ENCODE peak calls at places on chromosomes 1 and 21, in five cellular contexts. One of them, this sample, is unnamed.

GRCh38 chr1:72013161-72013560 is 269.2 kb downstream of the NEGR1 start:
- DNase-seq in left ventricle myocardium inferior: no peak
- DNase-seq in CD8-positive, alpha-beta memory T cell: no peak
- DNase-seq in keratinocyte: no peak
- DNase-seq in stomach: no peak
- DNase-seq in this sample: no peak

GRCh38 chr21:15273244-15273643 is 208.4 kb upstream of the NRIP1 start:
- DNase-seq in left ventricle myocardium inferior: no peak
- DNase-seq in CD8-positive, alpha-beta memory T cell: no peak
- DNase-seq in keratinocyte: no peak
- DNase-seq in stomach: no peak
- DNase-seq in this sample: no peak

GRCh38 chr1:159943908-159944622 is 1.3 kb downstream of the IGSF9 start:
- DNase-seq in left ventricle myocardium inferior: no peak
- DNase-seq in CD8-positive, alpha-beta memory T cell: no peak
- DNase-seq in keratinocyte: no peak
- DNase-seq in stomach: no peak
- DNase-seq in this sample: no peak

GRCh38 chr1:243950166-243950565 is 100.1 kb upstream of the AKT3 start:
- DNase-seq in left ventricle myocardium inferior: no peak
- DNase-seq in CD8-positive, alpha-beta memory T cell: no peak
- DNase-seq in keratinocyte: peak; percentile 4
- DNase-seq in stomach: no peak
- DNase-seq in this sample: no peak

GRCh38 chr1:180501865-180502360 is 464 bp downstream of the ACBD6 start:
- DNase-seq in left ventricle myocardium inferior: no peak
- DNase-seq in CD8-positive, alpha-beta memory T cell: no peak
- DNase-seq in keratinocyte: no peak
- DNase-seq in stomach: no peak
- DNase-seq in this sample: no peak

GRCh38 chr1:54421101-54421504 is 14.9 kb upstream of the SSBP3 start:
- DNase-seq in left ventricle myocardium inferior: no peak
- DNase-seq in CD8-positive, alpha-beta memory T cell: no peak
- DNase-seq in keratinocyte: no peak
- DNase-seq in stomach: no peak
- DNase-seq in this sample: no peak

GRCh38 chr1:56409112-56409691 is 170.2 kb downstream of the PLPP3 start:
- DNase-seq in left ventricle myocardium inferior: peak; percentile 27
- DNase-seq in CD8-positive, alpha-beta memory T cell: no peak
- DNase-seq in keratinocyte: no peak
- DNase-seq in stomach: peak; percentile 77
- DNase-seq in this sample: no peak

GRCh38 chr21:45086342-45086958 is 12.1 kb downstream of the ADARB1 start:
- DNase-seq in left ventricle myocardium inferior: no peak
- DNase-seq in CD8-positive, alpha-beta memory T cell: no peak
- DNase-seq in keratinocyte: no peak
- DNase-seq in stomach: no peak
- DNase-seq in this sample: no peak

GRCh38 chr1:200401708-200402107 is 8.1 kb downstream of the ZNF281 start:
- DNase-seq in left ventricle myocardium inferior: no peak
- DNase-seq in CD8-positive, alpha-beta memory T cell: no peak
- DNase-seq in keratinocyte: no peak
- DNase-seq in stomach: no peak
- DNase-seq in this sample: no peak

GRCh38 chr1:49197081-49197480 is 420.4 kb upstream of the BEND5 start:
- DNase-seq in left ventricle myocardium inferior: no peak
- DNase-seq in CD8-positive, alpha-beta memory T cell: no peak
- DNase-seq in keratinocyte: no peak
- DNase-seq in stomach: no peak
- DNase-seq in this sample: no peak

GRCh38 chr1:163076446-163076845 is 7.3 kb downstream of the RGS4 start:
- DNase-seq in left ventricle myocardium inferior: no peak
- DNase-seq in CD8-positive, alpha-beta memory T cell: no peak
- DNase-seq in keratinocyte: no peak
- DNase-seq in stomach: no peak
- DNase-seq in this sample: no peak

GRCh38 chr1:181777812-181778211 is 283.7 kb downstream of the ZNF648 start:
- DNase-seq in left ventricle myocardium inferior: no peak
- DNase-seq in CD8-positive, alpha-beta memory T cell: no peak
- DNase-seq in keratinocyte: no peak
- DNase-seq in stomach: no peak
- DNase-seq in this sample: no peak

GRCh38 chr1:61116421-61116820 is 34.1 kb downstream of the NFIA start:
- DNase-seq in left ventricle myocardium inferior: no peak
- DNase-seq in CD8-positive, alpha-beta memory T cell: no peak
- DNase-seq in keratinocyte: no peak
- DNase-seq in stomach: no peak
- DNase-seq in this sample: no peak

GRCh38 chr1:915295-916172 is 8.2 kb upstream of the SAMD11 start:
- DNase-seq in left ventricle myocardium inferior: peak; percentile 10
- DNase-seq in CD8-positive, alpha-beta memory T cell: no peak
- DNase-seq in keratinocyte: no peak
- DNase-seq in stomach: no peak
- DNase-seq in this sample: no peak

GRCh38 chr1:228668553-228669400 is 66.5 kb upstream of the RHOU start:
- DNase-seq in left ventricle myocardium inferior: no peak
- DNase-seq in CD8-positive, alpha-beta memory T cell: no peak
- DNase-seq in keratinocyte: no peak
- DNase-seq in stomach: no peak
- DNase-seq in this sample: no peak

GRCh38 chr21:46298083-46298412 is 11.9 kb downstream of the YBEY start:
- DNase-seq in left ventricle myocardium inferior: no peak
- DNase-seq in CD8-positive, alpha-beta memory T cell: no peak
- DNase-seq in keratinocyte: no peak
- DNase-seq in stomach: no peak
- DNase-seq in this sample: no peak

GRCh38 chr1:167447521-167448136 is 70.7 kb downstream of the CD247 start:
- DNase-seq in left ventricle myocardium inferior: no peak
- DNase-seq in CD8-positive, alpha-beta memory T cell: peak; percentile 81
- DNase-seq in keratinocyte: no peak
- DNase-seq in stomach: peak; percentile 64
- DNase-seq in this sample: peak; percentile 47

GRCh38 chr1:18294437-18295176 is 186.1 kb upstream of the KLHDC7A start:
- DNase-seq in left ventricle myocardium inferior: no peak
- DNase-seq in CD8-positive, alpha-beta memory T cell: no peak
- DNase-seq in keratinocyte: no peak
- DNase-seq in stomach: no peak
- DNase-seq in this sample: no peak
- H3K27ac ChIP-seq in left ventricle myocardium inferior: no peak overlapping the region
- H3K27ac ChIP-seq in CD8-positive, alpha-beta memory T cell: no peak overlapping the region
- H3K27ac ChIP-seq in keratinocyte: no peak overlapping the region
- H3K27ac ChIP-seq in stomach: no peak overlapping the region
- H3K27ac ChIP-seq in this sample: no peak overlapping the region

GRCh38 chr1:17531682-17532487 is 7.6 kb upstream of the ARHGEF10L start:
- DNase-seq in left ventricle myocardium inferior: peak; percentile 80
- DNase-seq in CD8-positive, alpha-beta memory T cell: no peak
- DNase-seq in keratinocyte: no peak
- DNase-seq in stomach: peak; percentile 62
- DNase-seq in this sample: no peak

GRCh38 chr1:17529381-17529780 is 10.1 kb upstream of the ARHGEF10L start:
- DNase-seq in left ventricle myocardium inferior: no peak
- DNase-seq in CD8-positive, alpha-beta memory T cell: no peak
- DNase-seq in keratinocyte: no peak
- DNase-seq in stomach: no peak
- DNase-seq in this sample: no peak

GRCh38 chr1:17527036-17527914 is 12.2 kb upstream of the ARHGEF10L start:
- DNase-seq in left ventricle myocardium inferior: no peak
- DNase-seq in CD8-positive, alpha-beta memory T cell: no peak
- DNase-seq in keratinocyte: no peak
- DNase-seq in stomach: no peak
- DNase-seq in this sample: no peak

GRCh38 chr1:17533201-17533600 is 6.3 kb upstream of the ARHGEF10L start:
- DNase-seq in left ventricle myocardium inferior: no peak
- DNase-seq in CD8-positive, alpha-beta memory T cell: no peak
- DNase-seq in keratinocyte: no peak
- DNase-seq in stomach: no peak
- DNase-seq in this sample: no peak

DNA sequence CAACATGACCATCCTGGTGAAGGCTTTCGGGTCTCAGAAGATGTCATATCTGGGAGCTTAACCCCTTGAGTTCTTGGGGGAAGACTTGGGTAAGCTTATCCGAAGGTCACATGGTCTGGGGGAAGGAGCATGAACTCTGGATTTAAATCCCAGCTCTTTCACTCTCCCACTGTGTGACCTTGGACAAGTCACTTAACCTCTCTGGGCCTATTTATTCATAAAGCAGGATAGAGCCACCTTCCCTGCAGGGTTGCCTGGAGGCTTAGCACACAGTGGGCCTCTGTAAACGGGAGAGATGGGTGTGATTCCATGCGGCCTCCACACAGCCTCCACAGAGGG is 8.2 kb upstream of the ARHGEF10L start:
- DNase-seq in left ventricle myocardium inferior: no peak
- DNase-seq in CD8-positive, alpha-beta memory T cell: no peak
- DNase-seq in keratinocyte: no peak
- DNase-seq in stomach: no peak
- DNase-seq in this sample: no peak
- H3K36me3 ChIP-seq in left ventricle myocardium inferior: no peaks in the 10 kb centered on the region
- H3K36me3 ChIP-seq in CD8-positive, alpha-beta memory T cell: no peaks in the 10 kb centered on the region
- H3K36me3 ChIP-seq in keratinocyte: no peaks in the 10 kb centered on the region
- H3K36me3 ChIP-seq in stomach: no peaks in the 10 kb centered on the region
- H3K36me3 ChIP-seq in this sample: no peaks in the 10 kb centered on the region

DNA sequence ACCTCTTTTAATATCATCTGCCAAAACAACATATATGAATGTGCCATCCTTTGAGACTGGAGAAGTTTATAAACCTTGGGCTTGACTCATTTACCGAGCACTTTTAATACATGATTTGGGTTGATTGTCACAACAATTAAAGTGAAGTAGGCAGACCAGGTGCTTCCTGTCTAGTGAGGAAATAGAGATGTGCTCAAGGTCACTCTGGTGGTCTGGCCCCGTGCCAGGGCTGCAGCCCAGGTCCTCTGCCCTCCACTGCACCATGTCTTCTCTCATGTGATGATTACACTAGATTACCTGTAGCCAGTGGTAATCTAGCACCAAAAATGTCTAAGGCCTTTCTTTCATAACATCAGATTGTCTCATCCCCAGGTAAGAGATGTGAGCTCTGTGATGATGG is 61.8 kb upstream of the LAMC2 start:
- DNase-seq in left ventricle myocardium inferior: no peak
- DNase-seq in CD8-positive, alpha-beta memory T cell: no peak
- DNase-seq in keratinocyte: no peak
- DNase-seq in stomach: no peak
- DNase-seq in this sample: no peak
- H3K27ac ChIP-seq in left ventricle myocardium inferior: peak overlapping the region; percentile 31
- H3K27ac ChIP-seq in CD8-positive, alpha-beta memory T cell: no peak overlapping the region
- H3K27ac ChIP-seq in keratinocyte: no peak overlapping the region
- H3K27ac ChIP-seq in stomach: no peak overlapping the region
- H3K27ac ChIP-seq in this sample: no peak overlapping the region

GRCh38 chr1:161121838-161122237 is 3.9 kb downstream of the NIT1 start:
- DNase-seq in left ventricle myocardium inferior: no peak
- DNase-seq in CD8-positive, alpha-beta memory T cell: no peak
- DNase-seq in keratinocyte: no peak
- DNase-seq in stomach: no peak
- DNase-seq in this sample: no peak

GRCh38 chr1:161121042-161121441 is 3.1 kb downstream of the NIT1 start:
- DNase-seq in left ventricle myocardium inferior: no peak
- DNase-seq in CD8-positive, alpha-beta memory T cell: no peak
- DNase-seq in keratinocyte: no peak
- DNase-seq in stomach: no peak
- DNase-seq in this sample: no peak

GRCh38 chr1:161119379-161120061 is 1.6 kb downstream of the NIT1 start:
- DNase-seq in left ventricle myocardium inferior: no peak
- DNase-seq in CD8-positive, alpha-beta memory T cell: peak; percentile 64
- DNase-seq in keratinocyte: peak; percentile 89
- DNase-seq in stomach: no peak
- DNase-seq in this sample: peak; percentile 35

GRCh38 chr1:161119017-161119378 is 1.1 kb downstream of the NIT1 start:
- DNase-seq in left ventricle myocardium inferior: peak; percentile 47
- DNase-seq in CD8-positive, alpha-beta memory T cell: no peak
- DNase-seq in keratinocyte: no peak
- DNase-seq in stomach: peak; percentile 43
- DNase-seq in this sample: no peak

DNA sequence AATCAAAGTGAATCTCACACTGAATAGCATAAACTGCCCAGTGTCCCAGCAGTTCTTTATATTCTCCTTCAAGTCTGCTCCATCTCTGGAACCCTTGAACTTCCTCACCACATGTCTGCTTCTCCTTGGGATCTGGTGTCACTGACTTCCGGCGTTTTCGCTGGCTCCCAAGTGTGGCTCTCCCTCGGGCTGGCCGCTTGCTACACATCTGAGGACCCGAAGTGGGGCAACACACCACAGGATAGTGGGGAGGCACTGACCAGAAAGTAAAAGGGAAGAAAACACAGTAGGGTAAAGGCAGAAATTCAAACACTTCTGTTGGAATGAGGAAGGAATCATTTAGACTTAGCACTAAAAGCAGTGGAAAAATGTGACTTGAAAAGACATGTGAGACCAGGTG is 5.1 kb downstream of the NIT1 start:
- DNase-seq in left ventricle myocardium inferior: no peak
- DNase-seq in CD8-positive, alpha-beta memory T cell: no peak
- DNase-seq in keratinocyte: no peak
- DNase-seq in stomach: no peak
- DNase-seq in this sample: no peak
- H3K36me3 ChIP-seq in left ventricle myocardium inferior: peaks cover 82% of the 10 kb centered on the region
- H3K36me3 ChIP-seq in CD8-positive, alpha-beta memory T cell: peaks cover 37% of the 10 kb centered on the region
- H3K36me3 ChIP-seq in keratinocyte: peaks cover 44% of the 10 kb centered on the region
- H3K36me3 ChIP-seq in stomach: peaks cover 64% of the 10 kb centered on the region
- H3K36me3 ChIP-seq in this sample: peaks cover 59% of the 10 kb centered on the region

GRCh38 chr1:207243756-207244408 is 77.6 kb upstream of the CD55 start:
- DNase-seq in left ventricle myocardium inferior: no peak
- DNase-seq in CD8-positive, alpha-beta memory T cell: no peak
- DNase-seq in keratinocyte: no peak
- DNase-seq in stomach: no peak
- DNase-seq in this sample: no peak
- H3K27ac ChIP-seq in left ventricle myocardium inferior: no peak overlapping the region
- H3K27ac ChIP-seq in CD8-positive, alpha-beta memory T cell: no peak overlapping the region
- H3K27ac ChIP-seq in keratinocyte: no peak overlapping the region
- H3K27ac ChIP-seq in stomach: no peak overlapping the region
- H3K27ac ChIP-seq in this sample: no peak overlapping the region

DNA sequence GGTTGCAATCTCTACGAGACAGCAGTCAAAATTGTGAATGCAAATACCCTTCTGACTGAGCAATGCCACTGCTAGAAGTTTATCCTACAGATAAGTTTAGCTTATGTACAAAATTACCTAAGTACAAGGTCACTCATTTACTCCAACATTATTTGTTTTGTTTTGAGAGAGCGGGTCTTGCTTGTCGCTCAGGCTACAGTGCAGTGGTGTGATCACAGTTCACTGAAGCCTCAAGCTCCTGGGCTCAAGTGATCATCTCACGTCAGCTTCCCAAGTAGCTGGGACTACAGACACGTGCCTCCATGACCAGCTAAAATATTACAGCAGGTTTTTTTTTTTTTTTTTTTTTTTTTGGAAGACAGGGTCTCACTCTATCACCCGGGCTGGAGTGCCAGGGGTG is 15.4 kb downstream of the RBM34 start:
- DNase-seq in left ventricle myocardium inferior: no peak
- DNase-seq in CD8-positive, alpha-beta memory T cell: no peak
- DNase-seq in keratinocyte: no peak
- DNase-seq in stomach: no peak
- DNase-seq in this sample: no peak
- H3K36me3 ChIP-seq in left ventricle myocardium inferior: peaks cover 95% of the 10 kb centered on the region
- H3K36me3 ChIP-seq in CD8-positive, alpha-beta memory T cell: peaks cover 30% of the 10 kb centered on the region
- H3K36me3 ChIP-seq in keratinocyte: peaks cover 30% of the 10 kb centered on the region
- H3K36me3 ChIP-seq in stomach: peaks cover 43% of the 10 kb centered on the region
- H3K36me3 ChIP-seq in this sample: peaks cover 62% of the 10 kb centered on the region

DNA sequence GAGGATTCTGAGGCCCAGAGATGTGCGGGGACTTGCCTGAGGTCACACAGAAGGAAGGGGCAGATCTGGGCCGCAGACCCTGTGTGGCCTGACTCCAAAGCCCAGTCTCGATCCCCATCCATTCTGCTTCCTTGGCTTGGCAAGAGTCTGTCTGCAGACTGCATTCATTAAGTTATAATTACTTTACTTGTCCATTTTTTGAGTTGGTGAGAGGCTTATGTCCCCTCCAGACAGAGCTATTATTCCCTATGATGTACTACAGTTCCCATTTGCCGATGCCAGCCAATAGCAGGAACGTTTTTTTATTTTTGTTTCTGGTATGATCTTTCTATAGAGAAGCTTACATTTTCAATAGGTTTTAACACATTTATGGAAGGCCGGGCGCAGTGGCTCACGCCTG is 101.5 kb downstream of the ARHGEF10L start:
- DNase-seq in left ventricle myocardium inferior: no peak
- DNase-seq in CD8-positive, alpha-beta memory T cell: no peak
- DNase-seq in keratinocyte: no peak
- DNase-seq in stomach: no peak
- DNase-seq in this sample: no peak
- H3K27ac ChIP-seq in left ventricle myocardium inferior: no peak overlapping the region
- H3K27ac ChIP-seq in CD8-positive, alpha-beta memory T cell: no peak overlapping the region
- H3K27ac ChIP-seq in keratinocyte: no peak overlapping the region
- H3K27ac ChIP-seq in stomach: no peak overlapping the region
- H3K27ac ChIP-seq in this sample: no peak overlapping the region

This sample was measured in effector memory CD4-positive, alpha-beta T cell.